ENCODE peak calls at places on chromosomes 5 and 9, in four cellular contexts. Z is heart left ventricle, Q is SK-N-MC, W is pancreas. H is an unnamed sample.
A peak's percentile ranks its signal among the peaks of the same experiment; 100 is the strongest.

GRCh38 chr5:120293796-120294195 is 170.3 kb upstream of the PRR16 start:
- DNase-seq in Q (no peak), Z (no peak), W (no peak), H (no peak)

GRCh38 chr9:89919171-89919681 is 314.4 kb downstream of the GADD45G start:
- DNase-seq in Z (peak; percentile 50), Q (no peak), W (no peak), H (peak; percentile 33)

GRCh38 chr9:33329117-33329563 is 38.8 kb downstream of the NFX1 start:
- DNase-seq in Q (no peak), W (peak; percentile 54), Z (peak; percentile 49), H (peak; percentile 60)

GRCh38 chr5:24773241-24773640 is 128.5 kb upstream of the CDH10 start:
- DNase-seq in W (no peak), Q (no peak), Z (no peak), H (no peak)

GRCh38 chr5:83470920-83471404 is 582 bp upstream of the VCAN start:
- DNase-seq in Z (no peak), Q (no peak), W (no peak), H (no peak)

GRCh38 chr5:150645070-150645700 is 4.7 kb downstream of the SYNPO start:
- DNase-seq in W (peak; percentile 60), Z (peak; percentile 79), Q (no peak), H (peak; percentile 81)

GRCh38 chr5:136130581-136130980 is 2.1 kb upstream of the SMAD5 start:
- DNase-seq in W (no peak), Q (no peak), Z (no peak), H (no peak)

GRCh38 chr5:169583101-169583423 is 511 bp upstream of the SPDL1 start:
- DNase-seq in Z (no peak), Q (no peak), W (no peak), H (no peak)

GRCh38 chr5:71778678-71779276 is 59.7 kb downstream of the CARTPT start:
- DNase-seq in Z (no peak), Q (no peak), W (no peak), H (no peak)

GRCh38 chr5:150402226-150402773 is 10.4 kb downstream of the CD74 start:
- DNase-seq in Z (no peak), W (no peak), Q (no peak), H (no peak)

GRCh38 chr9:87898151-87898550 is 15.5 kb downstream of the SPATA31E1 start:
- DNase-seq in Q (no peak), W (no peak), Z (no peak), H (no peak)

GRCh38 chr5:19584131-19584530 is 403.9 kb downstream of the CDH18 start:
- DNase-seq in Z (no peak), Q (no peak), W (no peak), H (no peak)

GRCh38 chr5:44233691-44234090 is 155.5 kb downstream of the FGF10 start:
- DNase-seq in Z (no peak), W (no peak), Q (no peak), H (no peak)

GRCh38 chr5:113806250-113806649 is 292.8 kb downstream of the YTHDC2 start:
- DNase-seq in Q (no peak), Z (no peak), W (no peak), H (no peak)

GRCh38 chr5:57302164-57302563 is 128.3 kb downstream of the GPBP1 start:
- DNase-seq in W (no peak), Z (no peak), Q (no peak), H (no peak)

GRCh38 chr9:99954841-99955240 is 48.4 kb downstream of the STX17 start:
- DNase-seq in Q (no peak), W (no peak), Z (no peak), H (no peak)

GRCh38 chr5:157817928-157818327 is 41.0 kb downstream of the CLINT1 start:
- DNase-seq in Q (no peak), Z (no peak), W (no peak), H (no peak)

GRCh38 chr5:69213513-69214215 is 21.0 kb upstream of the CDK7 start:
- DNase-seq in Q (no peak), W (no peak), Z (no peak), H (no peak)

GRCh38 chr9:116204252-116204882 is 50.8 kb downstream of the PAPPA start:
- DNase-seq in Z (no peak), Q (no peak), W (no peak), H (no peak)

GRCh38 chr9:19286634-19287188 is 56.2 kb downstream of the DENND4C start:
- DNase-seq in Q (no peak), Z (no peak), W (no peak), H (no peak)

GRCh38 chr5:180575571-180575970 is 15.7 kb downstream of the SCGB3A1 start:
- DNase-seq in Q (no peak), W (no peak), Z (no peak), H (no peak)

GRCh38 chr5:1399737-1400136 is 45.5 kb downstream of the SLC6A3 start:
- DNase-seq in Z (no peak), Q (no peak), W (no peak), H (no peak)

GRCh38 chr5:151359391-151359790 is 12.0 kb upstream of the SLC36A2 start:
- DNase-seq in Q (no peak), W (no peak), Z (no peak), H (no peak)

GRCh38 chr5:145495171-145495570 is 340.0 kb downstream of the PRELID2 start:
- DNase-seq in Z (no peak), W (no peak), Q (no peak), H (no peak)

GRCh38 chr5:165622864-165623536 is 2117.6 kb downstream of the MAT2B start:
- DNase-seq in Q (no peak), Z (no peak), W (no peak), H (no peak)

GRCh38 chr5:156934450-156935211 is 28.4 kb downstream of the TIMD4 start:
- DNase-seq in Q (no peak), W (no peak), Z (no peak), H (peak; percentile 4)

GRCh38 chr5:175344331-175345200 is 99.4 kb downstream of the DRD1 start:
- DNase-seq in Z (no peak), W (no peak), Q (peak; percentile 65), H (no peak)

GRCh38 chr5:21159526-21160059 is 1171.6 kb upstream of the CDH18 start:
- DNase-seq in W (no peak), Q (no peak), Z (no peak), H (no peak)

GRCh38 chr9:69474821-69475220 is 149.8 kb downstream of the ENTREP1 start:
- DNase-seq in Q (no peak), Z (no peak), W (no peak), H (no peak)

GRCh38 chr5:106374956-106375355 is 1295.8 kb downstream of the EFNA5 start:
- DNase-seq in Z (no peak), Q (no peak), W (no peak), H (no peak)

GRCh38 chr5:153551537-153552079 is 61.1 kb downstream of the GRIA1 start:
- DNase-seq in Z (no peak), W (no peak), Q (no peak), H (no peak)

GRCh38 chr9:127779136-127779981 is 893 bp upstream of the SH2D3C start:
- DNase-seq in Z (no peak), Q (no peak), W (no peak), H (no peak)

GRCh38 chr5:41511241-41511640 is 840 bp upstream of the PLCXD3 start:
- DNase-seq in W (no peak), Z (no peak), Q (no peak), H (no peak)

GRCh38 chr5:158874814-158875213 is 224.9 kb downstream of the EBF1 start:
- DNase-seq in Q (peak; percentile 45), Z (no peak), W (no peak), H (no peak)

GRCh38 chr5:36928947-36929346 is 52.4 kb downstream of the NIPBL start:
- DNase-seq in Z (no peak), Q (no peak), W (no peak), H (no peak)

GRCh38 chr5:52849544-52849943 is 61.8 kb downstream of the ITGA1 start:
- DNase-seq in Q (no peak), W (no peak), Z (no peak), H (no peak)
- H3K4me3 ChIP-seq in Q (no peak overlapping the region), W (no peak overlapping the region), Z (no peak overlapping the region), H (no peak overlapping the region)

DNA sequence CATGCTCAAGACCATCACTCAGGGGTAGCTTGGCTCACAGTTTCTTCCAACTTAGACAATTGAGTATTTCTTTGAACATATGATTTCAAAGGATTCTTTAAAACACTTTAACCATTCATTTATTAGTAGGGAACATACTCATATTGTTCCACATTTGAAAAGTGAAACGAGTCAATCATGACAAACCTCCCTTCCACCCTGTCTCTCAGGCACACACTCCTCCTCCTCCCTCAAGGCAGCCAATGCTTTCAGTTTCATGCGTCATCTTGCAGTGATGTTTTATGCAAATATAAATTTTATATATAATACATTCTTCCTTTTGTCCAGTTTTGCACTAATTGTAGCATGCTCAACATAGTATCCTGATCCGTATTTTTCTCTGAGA is 126.0 kb upstream of the BOD1 start:
- DNase-seq in W (no peak), Q (no peak), Z (no peak), H (no peak)
- H3K4me3 ChIP-seq in W (no peak overlapping the region), Q (no peak overlapping the region), Z (no peak overlapping the region), H (no peak overlapping the region)

DNA sequence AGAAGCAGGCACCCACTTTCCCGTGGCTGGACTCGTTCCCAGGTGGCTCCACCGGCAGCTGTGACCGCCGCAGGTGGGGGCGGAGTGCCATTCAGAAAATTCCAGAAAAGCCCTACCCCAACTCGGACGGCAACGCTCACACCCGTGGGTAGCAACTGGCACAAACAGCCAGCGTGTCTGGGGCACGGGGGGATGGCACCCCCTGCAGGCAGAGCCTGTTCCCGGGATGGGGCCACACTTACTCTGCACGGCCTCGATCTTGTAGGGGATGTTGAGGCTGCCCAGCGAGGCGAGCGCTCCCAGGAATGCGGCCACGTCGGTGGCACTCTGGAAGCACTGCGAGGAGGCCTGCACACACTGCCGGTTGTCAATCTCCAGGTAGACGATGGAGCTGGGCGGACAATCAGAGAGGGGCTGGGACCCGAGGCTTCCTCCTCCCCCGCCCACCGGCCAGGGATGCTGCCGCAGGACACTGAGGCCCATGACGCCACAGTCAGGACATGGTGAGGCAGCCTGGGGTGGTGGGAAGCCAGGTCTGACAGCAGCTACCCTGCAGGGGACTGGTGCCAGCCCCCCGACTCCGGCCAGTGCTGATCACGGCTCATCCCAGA is 20.2 kb upstream of the SEC16A start:
- DNase-seq in Z (no peak), W (no peak), Q (no peak), H (no peak)
- H3K4me3 ChIP-seq in Z (no peak overlapping the region), W (no peak overlapping the region), Q (no peak overlapping the region), H (no peak overlapping the region)

GRCh38 chr9:124395826-124396225 is 19.4 kb downstream of the PSMB7 start:
- DNase-seq in W (no peak), Q (no peak), Z (no peak), H (no peak)

GRCh38 chr9:124399999-124400940 is 15.0 kb downstream of the PSMB7 start:
- DNase-seq in Q (no peak), Z (no peak), W (no peak), H (no peak)

GRCh38 chr9:124403246-124403645 is 12.0 kb downstream of the PSMB7 start:
- DNase-seq in W (no peak), Z (no peak), Q (no peak), H (no peak)

GRCh38 chr9:124398191-124398590 is 17.1 kb downstream of the PSMB7 start:
- DNase-seq in W (no peak), Q (no peak), Z (no peak), H (no peak)

DNA sequence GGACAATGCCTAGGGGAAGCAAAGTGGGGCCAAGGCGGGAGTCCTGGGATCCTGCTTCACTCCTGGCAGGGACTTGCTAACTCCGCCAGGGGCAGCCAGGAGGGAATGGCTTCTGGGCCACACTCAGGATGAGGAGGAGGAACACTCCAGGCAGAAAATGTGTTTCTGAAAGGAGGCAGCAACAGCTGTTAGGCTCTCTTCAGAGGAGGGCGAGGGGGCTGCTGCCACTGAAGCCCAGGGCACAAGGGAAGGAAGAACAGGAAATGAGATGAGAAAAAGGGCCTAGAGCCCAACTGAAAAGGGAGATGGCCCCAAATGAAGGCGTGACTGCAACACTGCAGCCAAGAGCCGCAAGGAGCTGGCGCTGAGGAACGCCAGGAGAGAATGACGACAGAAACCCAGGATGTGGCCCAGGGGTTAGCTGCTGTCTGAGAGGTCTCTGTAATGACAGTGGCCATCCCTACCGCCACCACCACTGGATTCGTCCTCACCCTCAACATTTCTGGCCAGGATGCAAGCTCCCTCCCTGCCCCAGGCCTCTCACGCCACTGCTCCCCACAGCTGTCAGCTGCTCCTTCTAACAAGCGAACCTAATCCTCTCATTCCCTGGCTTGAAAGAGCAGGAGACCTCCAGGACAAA is 15.8 kb downstream of the PSMB7 start:
- DNase-seq in Z (no peak), W (no peak), Q (no peak), H (peak; percentile 31)
- H3K4me3 ChIP-seq in Z (no peak overlapping the region), W (no peak overlapping the region), Q (no peak overlapping the region), H (no peak overlapping the region)

H was measured in heart right ventricle.